ENCODE peak calls at places on chromosome 1, in seven cellular contexts. One of them, this sample, is unnamed.

GRCh38 chr1:62230724-62231123 is 36.1 kb downstream of the L1TD1 start:
- DNase-seq in suprapubic skin: no peak
- DNase-seq in sigmoid colon: peak
- DNase-seq in transverse colon: no peak
- DNase-seq in HCT116: peak
- DNase-seq in stomach: no peak
- DNase-seq in vagina: no peak
- DNase-seq in this sample: no peak

GRCh38 chr1:52916241-52916975 is 5.1 kb downstream of the ECHDC2 start:
- DNase-seq in suprapubic skin: no peak
- DNase-seq in sigmoid colon: no peak
- DNase-seq in transverse colon: no peak
- DNase-seq in HCT116: no peak
- DNase-seq in stomach: no peak
- DNase-seq in vagina: no peak
- DNase-seq in this sample: no peak

GRCh38 chr1:89529196-89529595 is 4.6 kb downstream of the LRRC8B start:
- DNase-seq in suprapubic skin: no peak
- DNase-seq in sigmoid colon: no peak
- DNase-seq in transverse colon: no peak
- DNase-seq in HCT116: no peak
- DNase-seq in stomach: no peak
- DNase-seq in vagina: no peak
- DNase-seq in this sample: no peak

GRCh38 chr1:99481391-99481996 is 164.4 kb upstream of the PALMD start:
- DNase-seq in suprapubic skin: no peak
- DNase-seq in sigmoid colon: no peak
- DNase-seq in transverse colon: peak
- DNase-seq in HCT116: peak
- DNase-seq in stomach: no peak
- DNase-seq in vagina: no peak
- DNase-seq in this sample: no peak

GRCh38 chr1:219277304-219277840 is 103.7 kb downstream of the LYPLAL1 start:
- DNase-seq in suprapubic skin: no peak
- DNase-seq in sigmoid colon: no peak
- DNase-seq in transverse colon: no peak
- DNase-seq in HCT116: no peak
- DNase-seq in stomach: no peak
- DNase-seq in vagina: no peak
- DNase-seq in this sample: no peak

GRCh38 chr1:2594001-2594640 is 7.5 kb downstream of the PRXL2B start:
- DNase-seq in suprapubic skin: peak
- DNase-seq in sigmoid colon: peak
- DNase-seq in transverse colon: peak
- DNase-seq in HCT116: no peak
- DNase-seq in stomach: peak
- DNase-seq in vagina: no peak
- DNase-seq in this sample: no peak

GRCh38 chr1:56491441-56491840 is 87.9 kb downstream of the PLPP3 start:
- DNase-seq in suprapubic skin: no peak
- DNase-seq in sigmoid colon: no peak
- DNase-seq in transverse colon: no peak
- DNase-seq in HCT116: no peak
- DNase-seq in stomach: no peak
- DNase-seq in vagina: peak
- DNase-seq in this sample: no peak

GRCh38 chr1:196858811-196859210 is 29.0 kb upstream of the CFHR4 start:
- DNase-seq in suprapubic skin: no peak
- DNase-seq in sigmoid colon: no peak
- DNase-seq in transverse colon: no peak
- DNase-seq in HCT116: no peak
- DNase-seq in stomach: no peak
- DNase-seq in vagina: no peak
- DNase-seq in this sample: no peak

GRCh38 chr1:173267453-173267945 is 60.4 kb upstream of the TNFSF4 start:
- DNase-seq in suprapubic skin: no peak
- DNase-seq in sigmoid colon: no peak
- DNase-seq in transverse colon: no peak
- DNase-seq in HCT116: no peak
- DNase-seq in stomach: no peak
- DNase-seq in vagina: no peak
- DNase-seq in this sample: no peak

GRCh38 chr1:223188618-223189356 is 45.7 kb upstream of the TLR5 start:
- DNase-seq in suprapubic skin: no peak
- DNase-seq in sigmoid colon: no peak
- DNase-seq in transverse colon: no peak
- DNase-seq in HCT116: no peak
- DNase-seq in stomach: no peak
- DNase-seq in vagina: peak
- DNase-seq in this sample: no peak

GRCh38 chr1:228463009-228463558 is 24.1 kb upstream of the RNF187 start:
- DNase-seq in suprapubic skin: no peak
- DNase-seq in sigmoid colon: peak
- DNase-seq in transverse colon: no peak
- DNase-seq in HCT116: no peak
- DNase-seq in stomach: no peak
- DNase-seq in vagina: no peak
- DNase-seq in this sample: no peak

GRCh38 chr1:236016083-236016482 is 48.8 kb downstream of the NID1 start:
- DNase-seq in suprapubic skin: peak
- DNase-seq in sigmoid colon: peak
- DNase-seq in transverse colon: peak
- DNase-seq in HCT116: no peak
- DNase-seq in stomach: no peak
- DNase-seq in vagina: no peak
- DNase-seq in this sample: no peak

GRCh38 chr1:151164732-151165280 is 896 bp downstream of the LYSMD1 start:
- DNase-seq in suprapubic skin: no peak
- DNase-seq in sigmoid colon: no peak
- DNase-seq in transverse colon: no peak
- DNase-seq in HCT116: no peak
- DNase-seq in stomach: peak
- DNase-seq in vagina: no peak
- DNase-seq in this sample: no peak

GRCh38 chr1:220528679-220529529 is 968 bp downstream of the MARK1 start:
- DNase-seq in suprapubic skin: peak
- DNase-seq in sigmoid colon: peak
- DNase-seq in transverse colon: peak
- DNase-seq in HCT116: no peak
- DNase-seq in stomach: no peak
- DNase-seq in vagina: no peak
- DNase-seq in this sample: no peak

GRCh38 chr1:43605761-43606160 is 44.2 kb upstream of the KDM4A start:
- DNase-seq in suprapubic skin: no peak
- DNase-seq in sigmoid colon: no peak
- DNase-seq in transverse colon: no peak
- DNase-seq in HCT116: no peak
- DNase-seq in stomach: no peak
- DNase-seq in vagina: no peak
- DNase-seq in this sample: no peak

GRCh38 chr1:206116873-206117150 is 376 bp downstream of the AVPR1B start:
- DNase-seq in suprapubic skin: no peak
- DNase-seq in sigmoid colon: no peak
- DNase-seq in transverse colon: no peak
- DNase-seq in HCT116: no peak
- DNase-seq in stomach: no peak
- DNase-seq in vagina: peak
- DNase-seq in this sample: no peak

GRCh38 chr1:2379733-2380404 is 11.5 kb downstream of the MORN1 start:
- DNase-seq in suprapubic skin: no peak
- DNase-seq in sigmoid colon: peak
- DNase-seq in transverse colon: peak
- DNase-seq in HCT116: no peak
- DNase-seq in stomach: no peak
- DNase-seq in vagina: no peak
- DNase-seq in this sample: no peak

GRCh38 chr1:23963617-23964234 is 4.1 kb downstream of the PNRC2 start:
- DNase-seq in suprapubic skin: no peak
- DNase-seq in sigmoid colon: no peak
- DNase-seq in transverse colon: no peak
- DNase-seq in HCT116: no peak
- DNase-seq in stomach: no peak
- DNase-seq in vagina: no peak
- DNase-seq in this sample: no peak

GRCh38 chr1:23960291-23960718 is 677 bp downstream of the PNRC2 start:
- DNase-seq in suprapubic skin: no peak
- DNase-seq in sigmoid colon: no peak
- DNase-seq in transverse colon: no peak
- DNase-seq in HCT116: no peak
- DNase-seq in stomach: no peak
- DNase-seq in vagina: no peak
- DNase-seq in this sample: no peak

GRCh38 chr1:23957096-23957495 is 2.5 kb upstream of the PNRC2 start:
- DNase-seq in suprapubic skin: no peak
- DNase-seq in sigmoid colon: no peak
- DNase-seq in transverse colon: peak
- DNase-seq in HCT116: no peak
- DNase-seq in stomach: peak
- DNase-seq in vagina: no peak
- DNase-seq in this sample: peak

GRCh38 chr1:23959461-23960290 is at the start of gene PNRC2:
- DNase-seq in suprapubic skin: peak
- DNase-seq in sigmoid colon: peak
- DNase-seq in transverse colon: peak
- DNase-seq in HCT116: peak
- DNase-seq in stomach: peak
- DNase-seq in vagina: peak
- DNase-seq in this sample: peak

DNA sequence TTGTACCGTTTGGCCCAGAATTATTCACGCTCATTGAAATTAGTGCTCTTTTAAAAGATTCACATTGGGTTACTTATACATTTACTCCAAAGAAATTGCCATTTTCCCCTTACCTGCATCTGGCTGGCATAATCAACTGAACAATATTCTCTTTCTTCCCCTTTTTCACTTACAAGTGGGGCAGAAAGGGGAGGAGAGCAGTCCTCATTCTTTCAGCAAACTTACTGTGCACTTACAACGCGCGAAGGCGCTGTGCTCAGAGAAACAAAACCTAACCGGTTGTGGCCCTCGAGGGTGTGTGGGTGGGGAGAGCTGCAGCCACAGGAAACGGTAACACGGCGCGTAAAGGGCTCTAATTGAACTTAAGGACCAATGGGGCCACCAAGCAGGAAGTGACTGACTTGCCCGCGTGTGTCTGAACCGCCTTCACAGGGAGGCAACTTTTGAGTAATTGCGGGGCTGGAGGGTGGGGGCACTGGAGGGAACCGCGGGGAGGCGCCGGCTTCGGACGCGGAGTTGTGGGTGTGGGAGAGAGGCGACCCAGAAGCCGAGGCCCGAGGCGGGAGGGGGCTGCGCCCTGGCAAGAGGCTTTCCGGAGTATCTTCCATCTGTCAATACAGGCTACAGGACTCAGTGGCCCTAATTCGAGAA is 693 bp upstream of the PNRC2 start:
- DNase-seq in suprapubic skin: peak
- DNase-seq in sigmoid colon: peak
- DNase-seq in transverse colon: peak
- DNase-seq in HCT116: peak
- DNase-seq in stomach: peak
- DNase-seq in vagina: peak
- DNase-seq in this sample: peak
- TF ChIP-seq POLR2AphosphoS5 in suprapubic skin: peak
- TF ChIP-seq POLR2AphosphoS5 in sigmoid colon: peak
- TF ChIP-seq POLR2AphosphoS5 in transverse colon: peak
- TF ChIP-seq POLR2AphosphoS5 in HCT116: no peak
- TF ChIP-seq POLR2AphosphoS5 in stomach: peak
- TF ChIP-seq POLR2AphosphoS5 in vagina: no peak
- TF ChIP-seq POLR2AphosphoS5 in this sample: peak

GRCh38 chr1:27616441-27616840 is 12.5 kb upstream of the AHDC1 start:
- DNase-seq in suprapubic skin: no peak
- DNase-seq in sigmoid colon: no peak
- DNase-seq in transverse colon: no peak
- DNase-seq in HCT116: no peak
- DNase-seq in stomach: no peak
- DNase-seq in vagina: no peak
- DNase-seq in this sample: no peak
- TF ChIP-seq POLR2A in suprapubic skin: no peak
- TF ChIP-seq POLR2A in sigmoid colon: no peak
- TF ChIP-seq POLR2A in transverse colon: no peak
- TF ChIP-seq POLR2A in HCT116: no peak
- TF ChIP-seq POLR2A in stomach: no peak
- TF ChIP-seq POLR2A in vagina: no peak
- TF ChIP-seq POLR2A in this sample: no peak

GRCh38 chr1:203210988-203211387 is 18.5 kb downstream of the CHIT1 start:
- DNase-seq in suprapubic skin: no peak
- DNase-seq in sigmoid colon: peak
- DNase-seq in transverse colon: no peak
- DNase-seq in HCT116: no peak
- DNase-seq in stomach: no peak
- DNase-seq in vagina: no peak
- DNase-seq in this sample: no peak

GRCh38 chr1:203210350-203210749 is 19.1 kb downstream of the CHIT1 start:
- DNase-seq in suprapubic skin: no peak
- DNase-seq in sigmoid colon: no peak
- DNase-seq in transverse colon: no peak
- DNase-seq in HCT116: no peak
- DNase-seq in stomach: no peak
- DNase-seq in vagina: no peak
- DNase-seq in this sample: no peak

GRCh38 chr1:203206116-203206687 is 19.7 kb upstream of the CHI3L1 start:
- DNase-seq in suprapubic skin: no peak
- DNase-seq in sigmoid colon: peak
- DNase-seq in transverse colon: no peak
- DNase-seq in HCT116: no peak
- DNase-seq in stomach: no peak
- DNase-seq in vagina: no peak
- DNase-seq in this sample: no peak

GRCh38 chr1:203207751-203208150 is 21.2 kb upstream of the CHI3L1 start:
- DNase-seq in suprapubic skin: no peak
- DNase-seq in sigmoid colon: no peak
- DNase-seq in transverse colon: no peak
- DNase-seq in HCT116: no peak
- DNase-seq in stomach: no peak
- DNase-seq in vagina: no peak
- DNase-seq in this sample: no peak

DNA sequence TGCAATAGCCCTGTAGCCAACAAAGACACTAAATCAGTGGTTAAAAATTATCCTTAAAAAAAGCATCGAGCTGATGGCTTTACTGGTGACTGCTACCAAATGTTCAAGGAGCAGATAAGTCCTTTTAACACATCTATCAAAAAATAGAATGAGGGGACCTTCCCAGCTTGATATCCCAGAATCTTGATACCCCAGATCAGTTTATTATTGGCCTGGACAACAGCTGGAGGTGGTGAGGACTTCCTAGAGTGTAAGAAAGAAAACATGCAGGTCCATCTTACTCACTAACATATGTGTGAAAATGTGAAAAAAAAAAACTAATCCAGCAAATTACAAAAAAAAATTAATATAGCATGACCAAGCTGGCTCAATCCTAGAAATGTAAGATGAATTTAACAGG is 21.3 kb downstream of the CHIT1 start:
- DNase-seq in suprapubic skin: no peak
- DNase-seq in sigmoid colon: no peak
- DNase-seq in transverse colon: no peak
- DNase-seq in HCT116: no peak
- DNase-seq in stomach: no peak
- DNase-seq in vagina: no peak
- DNase-seq in this sample: no peak
- H3K27ac ChIP-seq in suprapubic skin: no peak
- H3K27ac ChIP-seq in sigmoid colon: no peak
- H3K27ac ChIP-seq in transverse colon: no peak
- H3K27ac ChIP-seq in HCT116: no peak
- H3K27ac ChIP-seq in stomach: no peak
- H3K27ac ChIP-seq in vagina: no peak
- H3K27ac ChIP-seq in this sample: no peak

GRCh38 chr1:41245659-41246058 is 3.6 kb upstream of the SCMH1 start:
- DNase-seq in suprapubic skin: no peak
- DNase-seq in sigmoid colon: no peak
- DNase-seq in transverse colon: no peak
- DNase-seq in HCT116: no peak
- DNase-seq in stomach: no peak
- DNase-seq in vagina: no peak
- DNase-seq in this sample: no peak
- TF ChIP-seq POLR2AphosphoS5 in suprapubic skin: no peak
- TF ChIP-seq POLR2AphosphoS5 in sigmoid colon: no peak
- TF ChIP-seq POLR2AphosphoS5 in transverse colon: no peak
- TF ChIP-seq POLR2AphosphoS5 in HCT116: no peak
- TF ChIP-seq POLR2AphosphoS5 in stomach: no peak
- TF ChIP-seq POLR2AphosphoS5 in vagina: no peak
- TF ChIP-seq POLR2AphosphoS5 in this sample: no peak